ENCODE peak calls at places on chromosomes 3 and 15, in nine cellular contexts. K is activated CD4-positive, alpha-beta T cell treated with anti-CD3 and anti-CD28 coated beads, Interleukin-2, amount 50 U/mL, for 4 hours; B is Kasumi-1; M is cardiac muscle cell; I is ACHN; C is body of pancreas; O is NCI-H1092; R is NCI-H1105 treated with DMSO at 0.1 percent for 48 hours; A is Calu3. J is an unnamed sample.

GRCh38 chr3:17749705-17750293 is 7.4 kb upstream of the TBC1D5 start:
- DNase-seq in K (no peak), B (no peak), M (no peak), I (peak), C (no peak), O (no peak), R (no peak), A (no peak), J (no peak)

GRCh38 chr15:96586901-96587300 is 256.4 kb downstream of the NR2F2 start:
- DNase-seq in K (no peak), B (peak), M (no peak), I (no peak), C (no peak), O (no peak), R (no peak), A (no peak), J (no peak)

GRCh38 chr3:111143-112069 is 85.2 kb upstream of the CHL1 start:
- DNase-seq in K (no peak), B (no peak), M (no peak), I (no peak), C (no peak), O (no peak), R (peak), A (no peak), J (no peak)

GRCh38 chr3:131555456-131555855 is 52.7 kb upstream of the MRPL3 start:
- DNase-seq in K (no peak), B (no peak), M (no peak), I (no peak), C (no peak), O (no peak), R (no peak), A (no peak), J (no peak)

GRCh38 chr3:31106912-31107311 is 212.5 kb upstream of the GADL1 start:
- DNase-seq in K (no peak), B (no peak), M (no peak), I (no peak), C (no peak), O (no peak), R (no peak), A (no peak), J (no peak)

GRCh38 chr15:80608688-80609087 is 86.4 kb upstream of the ABHD17C start:
- DNase-seq in K (no peak), B (no peak), M (no peak), I (no peak), C (no peak), O (no peak), R (peak), A (no peak), J (no peak)

GRCh38 chr15:39890640-39891039 is 29.4 kb downstream of the GPR176 start:
- DNase-seq in K (no peak), B (no peak), M (no peak), I (no peak), C (no peak), O (peak), R (no peak), A (no peak), J (no peak)

GRCh38 chr3:115512565-115513410 is 110.5 kb upstream of the GAP43 start:
- DNase-seq in K (no peak), B (no peak), M (peak), I (peak), C (peak), O (peak), R (peak), A (peak), J (peak)

GRCh38 chr3:47362704-47363103 is 18.1 kb upstream of the PTPN23 start:
- DNase-seq in K (no peak), B (peak), M (no peak), I (no peak), C (no peak), O (no peak), R (no peak), A (no peak), J (peak)

GRCh38 chr3:69094467-69095205 is 9.9 kb downstream of the ARL6IP5 start:
- DNase-seq in K (no peak), B (peak), M (no peak), I (no peak), C (no peak), O (no peak), R (no peak), A (no peak), J (no peak)

GRCh38 chr15:84079885-84080777 is 155.4 kb upstream of the GOLGA6L4 start:
- DNase-seq in K (peak), B (no peak), M (peak), I (peak), C (peak), O (peak), R (peak), A (no peak), J (peak)

GRCh38 chr3:123773681-123774431 is 110.3 kb downstream of the MYLK start:
- DNase-seq in K (no peak), B (no peak), M (no peak), I (no peak), C (no peak), O (no peak), R (no peak), A (no peak), J (no peak)

GRCh38 chr3:171219258-171219657 is 192.7 kb upstream of the SLC2A2 start:
- DNase-seq in K (no peak), B (no peak), M (no peak), I (no peak), C (no peak), O (no peak), R (no peak), A (no peak), J (no peak)

GRCh38 chr3:166685246-166685645 is 694.9 kb downstream of the ZBBX start:
- DNase-seq in K (no peak), B (no peak), M (no peak), I (no peak), C (no peak), O (no peak), R (no peak), A (no peak), J (no peak)

GRCh38 chr3:190384241-190384863 is 3.6 kb upstream of the CLDN16 start:
- DNase-seq in K (no peak), B (peak), M (peak), I (peak), C (peak), O (no peak), R (peak), A (peak), J (no peak)

GRCh38 chr3:50237754-50238548 is 1.9 kb downstream of the GNAI2 start:
- DNase-seq in K (peak), B (peak), M (peak), I (peak), C (peak), O (peak), R (peak), A (peak), J (peak)

GRCh38 chr15:39310633-39311032 is 270.2 kb upstream of the THBS1 start:
- DNase-seq in K (no peak), B (no peak), M (no peak), I (no peak), C (no peak), O (no peak), R (no peak), A (no peak), J (no peak)

GRCh38 chr3:24389108-24390090 is 105.3 kb downstream of the THRB start:
- DNase-seq in K (no peak), B (no peak), M (no peak), I (no peak), C (peak), O (no peak), R (no peak), A (no peak), J (no peak)

GRCh38 chr3:22113453-22113852 is 362.4 kb upstream of the ZNF385D start:
- DNase-seq in K (no peak), B (no peak), M (no peak), I (no peak), C (no peak), O (no peak), R (no peak), A (no peak), J (no peak)

GRCh38 chr15:49185473-49185872 is 15.4 kb downstream of the GALK2 start:
- DNase-seq in K (no peak), B (no peak), M (no peak), I (no peak), C (no peak), O (no peak), R (no peak), A (no peak), J (no peak)

GRCh38 chr15:74395319-74396145 is 28.1 kb upstream of the CYP11A1 start:
- DNase-seq in K (no peak), B (no peak), M (no peak), I (no peak), C (no peak), O (no peak), R (no peak), A (no peak), J (no peak)

GRCh38 chr3:177935008-177935407 is 601.2 kb upstream of the KCNMB2 start:
- DNase-seq in K (no peak), B (no peak), M (peak), I (no peak), C (no peak), O (peak), R (no peak), A (no peak), J (no peak)

GRCh38 chr15:86558678-86559077 is 479.0 kb downstream of the AGBL1 start:
- DNase-seq in K (no peak), B (no peak), M (no peak), I (no peak), C (no peak), O (no peak), R (no peak), A (no peak), J (no peak)

GRCh38 chr3:45838466-45838865 is 3.5 kb downstream of the LZTFL1 start:
- DNase-seq in K (no peak), B (no peak), M (no peak), I (no peak), C (no peak), O (no peak), R (no peak), A (no peak), J (no peak)

GRCh38 chr3:178709047-178709446 is 172.8 kb downstream of the KCNMB2 start:
- DNase-seq in K (no peak), B (no peak), M (no peak), I (no peak), C (no peak), O (no peak), R (no peak), A (no peak), J (no peak)

GRCh38 chr3:72231439-72232196 is 446.7 kb upstream of the PROK2 start:
- DNase-seq in K (no peak), B (no peak), M (no peak), I (no peak), C (no peak), O (no peak), R (no peak), A (no peak), J (no peak)

GRCh38 chr3:189688296-189688695 is 57.1 kb downstream of the TP63 start:
- DNase-seq in K (no peak), B (no peak), M (no peak), I (no peak), C (no peak), O (no peak), R (peak), A (no peak), J (no peak)

GRCh38 chr3:107068980-107069379 is 308.3 kb upstream of the CCDC54 start:
- DNase-seq in K (no peak), B (peak), M (no peak), I (no peak), C (no peak), O (no peak), R (no peak), A (no peak), J (no peak)

GRCh38 chr3:106070187-106070586 is 201.4 kb upstream of the CBLB start:
- DNase-seq in K (no peak), B (no peak), M (no peak), I (no peak), C (no peak), O (no peak), R (no peak), A (no peak), J (no peak)

GRCh38 chr15:61796056-61796455 is 264.2 kb downstream of the VPS13C start:
- DNase-seq in K (no peak), B (no peak), M (no peak), I (no peak), C (no peak), O (no peak), R (no peak), A (no peak), J (no peak)

GRCh38 chr15:62452016-62452415 is 286.9 kb upstream of the C2CD4B start:
- DNase-seq in K (no peak), B (no peak), M (no peak), I (no peak), C (no peak), O (no peak), R (no peak), A (no peak), J (no peak)

GRCh38 chr3:20622304-20622703 is 436.3 kb upstream of the SGO1 start:
- DNase-seq in K (no peak), B (no peak), M (no peak), I (no peak), C (no peak), O (no peak), R (no peak), A (no peak), J (no peak)

GRCh38 chr3:119485563-119485962 is 12.8 kb upstream of the TIMMDC1 start:
- DNase-seq in K (no peak), B (no peak), M (no peak), I (no peak), C (no peak), O (no peak), R (no peak), A (no peak), J (no peak)

GRCh38 chr15:38541046-38541445 is 23.6 kb downstream of the RASGRP1 start:
- DNase-seq in K (no peak), B (no peak), M (no peak), I (no peak), C (no peak), O (no peak), R (no peak), A (no peak), J (no peak)

GRCh38 chr15:40826123-40827075 is 2.1 kb downstream of the PPP1R14D start:
- DNase-seq in K (no peak), B (no peak), M (no peak), I (no peak), C (peak), O (no peak), R (no peak), A (no peak), J (no peak)

J was measured in upper lobe of right lung.